ENCODE peak calls at places on chromosomes 7 and 10, in ten cellular contexts. One of them, this sample, is unnamed.

GRCh38 chr10:83553366-83553765 is 585.9 kb upstream of the GHITM start:
- DNase-seq in neural crest cell: no peak
- DNase-seq in natural killer cell: no peak
- DNase-seq in keratinocyte: no peak
- DNase-seq in heart right ventricle: no peak
- DNase-seq in tibial artery: no peak
- DNase-seq in IMR-90: no peak
- DNase-seq in foreskin fibroblast: no peak
- DNase-seq in PC-9: no peak
- DNase-seq in fibroblast of mammary gland: no peak
- DNase-seq in this sample: no peak

GRCh38 chr7:1549357-1550004 is 6.5 kb downstream of the TMEM184A start:
- DNase-seq in neural crest cell: no peak
- DNase-seq in natural killer cell: no peak
- DNase-seq in keratinocyte: no peak
- DNase-seq in heart right ventricle: no peak
- DNase-seq in tibial artery: no peak
- DNase-seq in IMR-90: no peak
- DNase-seq in foreskin fibroblast: no peak
- DNase-seq in PC-9: no peak
- DNase-seq in fibroblast of mammary gland: no peak
- DNase-seq in this sample: no peak

GRCh38 chr10:49605177-49605938 is 4.8 kb upstream of the SLC18A3 start:
- DNase-seq in neural crest cell: no peak
- DNase-seq in natural killer cell: peak
- DNase-seq in keratinocyte: no peak
- DNase-seq in heart right ventricle: no peak
- DNase-seq in tibial artery: peak
- DNase-seq in IMR-90: no peak
- DNase-seq in foreskin fibroblast: no peak
- DNase-seq in PC-9: no peak
- DNase-seq in fibroblast of mammary gland: no peak
- DNase-seq in this sample: no peak

GRCh38 chr7:117802660-117803059 is 70.6 kb downstream of the CTTNBP2 start:
- DNase-seq in neural crest cell: no peak
- DNase-seq in natural killer cell: no peak
- DNase-seq in keratinocyte: no peak
- DNase-seq in heart right ventricle: no peak
- DNase-seq in tibial artery: no peak
- DNase-seq in IMR-90: no peak
- DNase-seq in foreskin fibroblast: no peak
- DNase-seq in PC-9: no peak
- DNase-seq in fibroblast of mammary gland: no peak
- DNase-seq in this sample: no peak

GRCh38 chr7:19851504-19851903 is 78.1 kb upstream of the TMEM196 start:
- DNase-seq in neural crest cell: no peak
- DNase-seq in natural killer cell: no peak
- DNase-seq in keratinocyte: no peak
- DNase-seq in heart right ventricle: no peak
- DNase-seq in tibial artery: no peak
- DNase-seq in IMR-90: no peak
- DNase-seq in foreskin fibroblast: no peak
- DNase-seq in PC-9: no peak
- DNase-seq in fibroblast of mammary gland: no peak
- DNase-seq in this sample: no peak

GRCh38 chr7:31814187-31814586 is 127.2 kb downstream of the PPP1R17 start:
- DNase-seq in neural crest cell: peak
- DNase-seq in natural killer cell: no peak
- DNase-seq in keratinocyte: no peak
- DNase-seq in heart right ventricle: no peak
- DNase-seq in tibial artery: no peak
- DNase-seq in IMR-90: no peak
- DNase-seq in foreskin fibroblast: no peak
- DNase-seq in PC-9: no peak
- DNase-seq in fibroblast of mammary gland: peak
- DNase-seq in this sample: no peak

GRCh38 chr10:80489371-80490112 is 35.4 kb downstream of the TSPAN14 start:
- DNase-seq in neural crest cell: no peak
- DNase-seq in natural killer cell: no peak
- DNase-seq in keratinocyte: no peak
- DNase-seq in heart right ventricle: no peak
- DNase-seq in tibial artery: peak
- DNase-seq in IMR-90: no peak
- DNase-seq in foreskin fibroblast: no peak
- DNase-seq in PC-9: no peak
- DNase-seq in fibroblast of mammary gland: no peak
- DNase-seq in this sample: no peak

GRCh38 chr10:3658766-3659165 is 126.2 kb downstream of the KLF6 start:
- DNase-seq in neural crest cell: no peak
- DNase-seq in natural killer cell: no peak
- DNase-seq in keratinocyte: no peak
- DNase-seq in heart right ventricle: no peak
- DNase-seq in tibial artery: no peak
- DNase-seq in IMR-90: no peak
- DNase-seq in foreskin fibroblast: no peak
- DNase-seq in PC-9: no peak
- DNase-seq in fibroblast of mammary gland: no peak
- DNase-seq in this sample: no peak

GRCh38 chr10:33327750-33328149 is 6.7 kb downstream of the NRP1 start:
- DNase-seq in neural crest cell: no peak
- DNase-seq in natural killer cell: no peak
- DNase-seq in keratinocyte: no peak
- DNase-seq in heart right ventricle: no peak
- DNase-seq in tibial artery: no peak
- DNase-seq in IMR-90: peak
- DNase-seq in foreskin fibroblast: peak
- DNase-seq in PC-9: no peak
- DNase-seq in fibroblast of mammary gland: no peak
- DNase-seq in this sample: no peak

GRCh38 chr7:117808273-117808868 is 64.9 kb downstream of the CTTNBP2 start:
- DNase-seq in neural crest cell: no peak
- DNase-seq in natural killer cell: no peak
- DNase-seq in keratinocyte: no peak
- DNase-seq in heart right ventricle: peak
- DNase-seq in tibial artery: peak
- DNase-seq in IMR-90: no peak
- DNase-seq in foreskin fibroblast: no peak
- DNase-seq in PC-9: no peak
- DNase-seq in fibroblast of mammary gland: peak
- DNase-seq in this sample: no peak

GRCh38 chr7:94907420-94908203 is at the start of gene PPP1R9A:
- DNase-seq in neural crest cell: peak
- DNase-seq in natural killer cell: peak
- DNase-seq in keratinocyte: no peak
- DNase-seq in heart right ventricle: peak
- DNase-seq in tibial artery: peak
- DNase-seq in IMR-90: no peak
- DNase-seq in foreskin fibroblast: peak
- DNase-seq in PC-9: no peak
- DNase-seq in fibroblast of mammary gland: peak
- DNase-seq in this sample: no peak

GRCh38 chr10:123879596-123880257 is 11.9 kb downstream of the CPXM2 start:
- DNase-seq in neural crest cell: no peak
- DNase-seq in natural killer cell: no peak
- DNase-seq in keratinocyte: no peak
- DNase-seq in heart right ventricle: no peak
- DNase-seq in tibial artery: no peak
- DNase-seq in IMR-90: no peak
- DNase-seq in foreskin fibroblast: no peak
- DNase-seq in PC-9: no peak
- DNase-seq in fibroblast of mammary gland: no peak
- DNase-seq in this sample: no peak

GRCh38 chr10:33481184-33481583 is 146.7 kb upstream of the NRP1 start:
- DNase-seq in neural crest cell: no peak
- DNase-seq in natural killer cell: no peak
- DNase-seq in keratinocyte: no peak
- DNase-seq in heart right ventricle: no peak
- DNase-seq in tibial artery: no peak
- DNase-seq in IMR-90: no peak
- DNase-seq in foreskin fibroblast: no peak
- DNase-seq in PC-9: no peak
- DNase-seq in fibroblast of mammary gland: no peak
- DNase-seq in this sample: no peak

GRCh38 chr10:73338801-73339368 is 19.8 kb downstream of the CFAP70 start:
- DNase-seq in neural crest cell: no peak
- DNase-seq in natural killer cell: no peak
- DNase-seq in keratinocyte: no peak
- DNase-seq in heart right ventricle: no peak
- DNase-seq in tibial artery: no peak
- DNase-seq in IMR-90: no peak
- DNase-seq in foreskin fibroblast: no peak
- DNase-seq in PC-9: no peak
- DNase-seq in fibroblast of mammary gland: no peak
- DNase-seq in this sample: no peak

GRCh38 chr10:113959383-113959760 is 84.3 kb upstream of the ADRB1 start:
- DNase-seq in neural crest cell: no peak
- DNase-seq in natural killer cell: no peak
- DNase-seq in keratinocyte: no peak
- DNase-seq in heart right ventricle: no peak
- DNase-seq in tibial artery: no peak
- DNase-seq in IMR-90: no peak
- DNase-seq in foreskin fibroblast: no peak
- DNase-seq in PC-9: peak
- DNase-seq in fibroblast of mammary gland: no peak
- DNase-seq in this sample: no peak

GRCh38 chr7:33043875-33044718 is 18.5 kb downstream of the NT5C3A start:
- DNase-seq in neural crest cell: no peak
- DNase-seq in natural killer cell: no peak
- DNase-seq in keratinocyte: no peak
- DNase-seq in heart right ventricle: no peak
- DNase-seq in tibial artery: no peak
- DNase-seq in IMR-90: no peak
- DNase-seq in foreskin fibroblast: no peak
- DNase-seq in PC-9: no peak
- DNase-seq in fibroblast of mammary gland: peak
- DNase-seq in this sample: no peak

GRCh38 chr10:11178606-11179221 is 161.0 kb downstream of the CELF2 start:
- DNase-seq in neural crest cell: no peak
- DNase-seq in natural killer cell: peak
- DNase-seq in keratinocyte: no peak
- DNase-seq in heart right ventricle: peak
- DNase-seq in tibial artery: no peak
- DNase-seq in IMR-90: peak
- DNase-seq in foreskin fibroblast: peak
- DNase-seq in PC-9: no peak
- DNase-seq in fibroblast of mammary gland: peak
- DNase-seq in this sample: peak

GRCh38 chr10:43287056-43288007 is 20.5 kb upstream of the RASGEF1A start:
- DNase-seq in neural crest cell: no peak
- DNase-seq in natural killer cell: no peak
- DNase-seq in keratinocyte: no peak
- DNase-seq in heart right ventricle: no peak
- DNase-seq in tibial artery: no peak
- DNase-seq in IMR-90: no peak
- DNase-seq in foreskin fibroblast: no peak
- DNase-seq in PC-9: peak
- DNase-seq in fibroblast of mammary gland: no peak
- DNase-seq in this sample: no peak

GRCh38 chr10:61487506-61487905 is 34.3 kb upstream of the TMEM26 start:
- DNase-seq in neural crest cell: no peak
- DNase-seq in natural killer cell: no peak
- DNase-seq in keratinocyte: no peak
- DNase-seq in heart right ventricle: no peak
- DNase-seq in tibial artery: no peak
- DNase-seq in IMR-90: peak
- DNase-seq in foreskin fibroblast: peak
- DNase-seq in PC-9: no peak
- DNase-seq in fibroblast of mammary gland: peak
- DNase-seq in this sample: peak

GRCh38 chr7:79735012-79735411 is 281.5 kb upstream of the MAGI2 start:
- DNase-seq in neural crest cell: no peak
- DNase-seq in natural killer cell: no peak
- DNase-seq in keratinocyte: no peak
- DNase-seq in heart right ventricle: no peak
- DNase-seq in tibial artery: no peak
- DNase-seq in IMR-90: no peak
- DNase-seq in foreskin fibroblast: no peak
- DNase-seq in PC-9: no peak
- DNase-seq in fibroblast of mammary gland: no peak
- DNase-seq in this sample: no peak

GRCh38 chr7:122457969-122458368 is 153.4 kb upstream of the FEZF1 start:
- DNase-seq in neural crest cell: no peak
- DNase-seq in natural killer cell: no peak
- DNase-seq in keratinocyte: no peak
- DNase-seq in heart right ventricle: no peak
- DNase-seq in tibial artery: no peak
- DNase-seq in IMR-90: no peak
- DNase-seq in foreskin fibroblast: no peak
- DNase-seq in PC-9: no peak
- DNase-seq in fibroblast of mammary gland: no peak
- DNase-seq in this sample: no peak

GRCh38 chr7:52271663-52272062 is 763.8 kb upstream of the POM121L12 start:
- DNase-seq in neural crest cell: no peak
- DNase-seq in natural killer cell: no peak
- DNase-seq in keratinocyte: no peak
- DNase-seq in heart right ventricle: no peak
- DNase-seq in tibial artery: no peak
- DNase-seq in IMR-90: no peak
- DNase-seq in foreskin fibroblast: no peak
- DNase-seq in PC-9: no peak
- DNase-seq in fibroblast of mammary gland: no peak
- DNase-seq in this sample: no peak
- TF ChIP-seq CTCF in neural crest cell: no peak
- TF ChIP-seq CTCF in natural killer cell: no peak
- TF ChIP-seq CTCF in keratinocyte: no peak
- TF ChIP-seq CTCF in heart right ventricle: no peak
- TF ChIP-seq CTCF in tibial artery: no peak
- TF ChIP-seq CTCF in IMR-90: no peak
- TF ChIP-seq CTCF in foreskin fibroblast: no peak
- TF ChIP-seq CTCF in PC-9: no peak
- TF ChIP-seq CTCF in fibroblast of mammary gland: no peak
- TF ChIP-seq CTCF in this sample: no peak

GRCh38 chr10:46544989-46545791 is 11.3 kb downstream of the GPRIN2 start:
- DNase-seq in neural crest cell: no peak
- DNase-seq in natural killer cell: no peak
- DNase-seq in keratinocyte: no peak
- DNase-seq in heart right ventricle: no peak
- DNase-seq in tibial artery: peak
- DNase-seq in IMR-90: no peak
- DNase-seq in foreskin fibroblast: peak
- DNase-seq in PC-9: peak
- DNase-seq in fibroblast of mammary gland: no peak
- DNase-seq in this sample: peak
- TF ChIP-seq CTCF in neural crest cell: peak
- TF ChIP-seq CTCF in natural killer cell: no peak
- TF ChIP-seq CTCF in keratinocyte: peak
- TF ChIP-seq CTCF in heart right ventricle: no peak
- TF ChIP-seq CTCF in tibial artery: no peak
- TF ChIP-seq CTCF in IMR-90: peak
- TF ChIP-seq CTCF in foreskin fibroblast: peak
- TF ChIP-seq CTCF in PC-9: peak
- TF ChIP-seq CTCF in fibroblast of mammary gland: peak
- TF ChIP-seq CTCF in this sample: peak

GRCh38 chr7:43314379-43315158 is 202.1 kb downstream of the HECW1 start:
- DNase-seq in neural crest cell: no peak
- DNase-seq in natural killer cell: no peak
- DNase-seq in keratinocyte: no peak
- DNase-seq in heart right ventricle: no peak
- DNase-seq in tibial artery: no peak
- DNase-seq in IMR-90: no peak
- DNase-seq in foreskin fibroblast: no peak
- DNase-seq in PC-9: no peak
- DNase-seq in fibroblast of mammary gland: no peak
- DNase-seq in this sample: no peak
- TF ChIP-seq CTCF in neural crest cell: no peak
- TF ChIP-seq CTCF in natural killer cell: no peak
- TF ChIP-seq CTCF in keratinocyte: no peak
- TF ChIP-seq CTCF in heart right ventricle: no peak
- TF ChIP-seq CTCF in tibial artery: no peak
- TF ChIP-seq CTCF in IMR-90: no peak
- TF ChIP-seq CTCF in foreskin fibroblast: no peak
- TF ChIP-seq CTCF in PC-9: no peak
- TF ChIP-seq CTCF in fibroblast of mammary gland: no peak
- TF ChIP-seq CTCF in this sample: no peak

GRCh38 chr7:131355917-131356777 is 28.5 kb downstream of the MKLN1 start:
- DNase-seq in neural crest cell: no peak
- DNase-seq in natural killer cell: no peak
- DNase-seq in keratinocyte: no peak
- DNase-seq in heart right ventricle: no peak
- DNase-seq in tibial artery: no peak
- DNase-seq in IMR-90: no peak
- DNase-seq in foreskin fibroblast: peak
- DNase-seq in PC-9: no peak
- DNase-seq in fibroblast of mammary gland: peak
- DNase-seq in this sample: no peak
- TF ChIP-seq CTCF in neural crest cell: no peak
- TF ChIP-seq CTCF in natural killer cell: no peak
- TF ChIP-seq CTCF in keratinocyte: no peak
- TF ChIP-seq CTCF in heart right ventricle: no peak
- TF ChIP-seq CTCF in tibial artery: no peak
- TF ChIP-seq CTCF in IMR-90: no peak
- TF ChIP-seq CTCF in foreskin fibroblast: no peak
- TF ChIP-seq CTCF in PC-9: no peak
- TF ChIP-seq CTCF in fibroblast of mammary gland: no peak
- TF ChIP-seq CTCF in this sample: peak

This sample was measured in HFFc6.